ENCODE peak calls at places on chromosomes 1 and 21, in four cellular contexts. L is brain microvascular endothelial cell, Z is mesothelial cell of epicardium, W is GM12865. J is an unnamed sample.

GRCh38 chr1:55081905-55082296 is 42.6 kb downstream of the PCSK9 start:
- DNase-seq in L (no peak), Z (no peak), W (no peak), J (no peak)

GRCh38 chr1:28259935-28260802 is 851 bp downstream of the SESN2 start:
- DNase-seq in L (peak), Z (peak), W (peak), J (peak)

GRCh38 chr1:214123061-214123784 is 135.4 kb downstream of the PROX1 start:
- DNase-seq in L (peak), Z (no peak), W (peak), J (peak)

GRCh38 chr1:31227891-31228290 is 11.8 kb downstream of the NKAIN1 start:
- DNase-seq in L (no peak), Z (no peak), W (no peak), J (no peak)

GRCh38 chr1:65250826-65251225 is 58.5 kb upstream of the DNAJC6 start:
- DNase-seq in L (no peak), Z (no peak), W (no peak), J (no peak)

GRCh38 chr1:221456918-221457317 is 285.0 kb downstream of the DUSP10 start:
- DNase-seq in L (no peak), Z (no peak), W (no peak), J (no peak)

GRCh38 chr1:11412166-11412565 is 66.8 kb upstream of the DISP3 start:
- DNase-seq in L (no peak), Z (no peak), W (no peak), J (no peak)

GRCh38 chr1:11151854-11152612 is 37.1 kb upstream of the ANGPTL7 start:
- DNase-seq in L (no peak), Z (no peak), W (no peak), J (peak)

GRCh38 chr1:162954824-162955223 is 93.8 kb upstream of the CCDC190 start:
- DNase-seq in L (no peak), Z (no peak), W (no peak), J (peak)

GRCh38 chr1:175976865-175977642 is 230.0 kb downstream of the COP1 start:
- DNase-seq in L (no peak), Z (no peak), W (no peak), J (no peak)

GRCh38 chr1:31904339-31905092 is 33.7 kb downstream of the PTP4A2 start:
- DNase-seq in L (no peak), Z (no peak), W (no peak), J (no peak)

GRCh38 chr1:5368211-5368610 is 624.0 kb downstream of the NPHP4 start:
- DNase-seq in L (no peak), Z (no peak), W (no peak), J (no peak)

GRCh38 chr1:234503193-234504050 is 24.4 kb upstream of the TARBP1 start:
- DNase-seq in L (no peak), Z (no peak), W (no peak), J (no peak)

GRCh38 chr1:25888426-25888987 is 13.0 kb upstream of the PAQR7 start:
- DNase-seq in L (no peak), Z (no peak), W (no peak), J (no peak)

GRCh38 chr1:52482326-52483004 is 70.4 kb downstream of the TUT4 start:
- DNase-seq in L (no peak), Z (no peak), W (no peak), J (no peak)

GRCh38 chr1:89910780-89911179 is 84.1 kb upstream of the ZNF326 start:
- DNase-seq in L (peak), Z (no peak), W (no peak), J (peak)

GRCh38 chr1:58249729-58250586 is 296.6 kb downstream of the OMA1 start:
- DNase-seq in L (peak), Z (no peak), W (peak), J (peak)

GRCh38 chr21:14096172-14096571 is 114.6 kb downstream of the LIPI start:
- DNase-seq in L (no peak), Z (no peak), W (no peak), J (no peak)

GRCh38 chr1:100164226-100164625 is 13.8 kb downstream of the LRRC39 start:
- DNase-seq in L (peak), Z (no peak), W (no peak), J (no peak)

GRCh38 chr1:99808391-99809115 is 41.6 kb upstream of the AGL start:
- DNase-seq in L (peak), Z (no peak), W (peak), J (peak)

GRCh38 chr21:36113647-36114428 is 21.0 kb upstream of the CBR3 start:
- DNase-seq in L (no peak), Z (no peak), W (peak), J (no peak)

GRCh38 chr1:8011923-8012858 is 13.9 kb downstream of the ERRFI1 start:
- DNase-seq in L (no peak), Z (no peak), W (no peak), J (no peak)

GRCh38 chr1:19003371-19004290 is 47.2 kb upstream of the IFFO2 start:
- DNase-seq in L (peak), Z (no peak), W (no peak), J (peak)

GRCh38 chr1:180278791-180279432 is 48.8 kb downstream of the LHX4 start:
- DNase-seq in L (no peak), Z (no peak), W (no peak), J (no peak)

GRCh38 chr1:200979574-200980451 is 43.7 kb downstream of the KIF21B start:
- DNase-seq in L (peak), Z (no peak), W (peak), J (no peak)

GRCh38 chr21:33886316-33886715 is 29.3 kb downstream of the ATP5PO start:
- DNase-seq in L (no peak), Z (no peak), W (no peak), J (no peak)

GRCh38 chr1:206581571-206581981 is 30.7 kb downstream of the EIF2D start:
- DNase-seq in L (no peak), Z (no peak), W (peak), J (no peak)

DNA sequence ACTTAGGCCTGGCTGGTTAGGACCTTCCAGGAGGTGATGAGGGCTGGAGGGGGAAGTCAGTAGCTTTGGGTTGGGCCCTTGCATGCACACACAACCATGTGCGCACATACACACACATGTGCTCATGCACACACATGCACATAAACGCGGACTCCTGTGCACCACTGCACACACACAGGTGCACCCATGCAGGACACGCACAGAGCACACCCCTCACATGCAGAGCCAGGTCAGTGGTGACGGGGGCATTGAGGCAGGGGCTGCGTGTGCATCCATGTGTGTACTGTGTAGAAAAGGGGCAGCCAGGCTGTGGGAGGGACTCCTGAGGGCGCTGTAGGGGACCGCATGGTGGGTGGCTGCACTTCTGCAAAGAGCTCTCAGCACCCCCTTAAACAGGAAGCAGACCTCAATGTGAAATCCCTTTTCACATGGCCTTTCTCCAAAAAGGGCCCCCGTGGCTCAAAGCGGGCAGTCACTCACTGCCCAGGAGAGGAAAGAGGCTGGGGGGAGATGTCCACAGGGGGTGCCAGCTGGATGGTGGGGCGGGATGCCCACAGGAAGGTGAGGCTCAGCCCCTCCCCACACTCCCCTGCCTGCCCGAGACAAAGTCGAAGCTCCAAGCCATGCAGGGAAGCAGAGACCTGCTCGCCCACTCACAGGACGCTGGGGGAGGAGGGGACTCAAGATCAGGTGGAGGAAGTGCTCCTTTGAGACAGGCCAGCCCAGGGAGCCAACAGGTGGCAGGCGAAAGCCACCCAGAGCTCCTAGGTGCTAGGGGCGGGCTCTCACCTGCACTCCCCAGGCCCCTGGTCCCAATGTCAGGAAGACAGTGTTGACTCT is 95.2 kb downstream of the ITPKB start:
- DNase-seq in L (no peak), Z (no peak), W (peak), J (no peak)
- TF ChIP-seq CTCF in L (no peak), Z (no peak), W (no peak), J (no peak)

DNA sequence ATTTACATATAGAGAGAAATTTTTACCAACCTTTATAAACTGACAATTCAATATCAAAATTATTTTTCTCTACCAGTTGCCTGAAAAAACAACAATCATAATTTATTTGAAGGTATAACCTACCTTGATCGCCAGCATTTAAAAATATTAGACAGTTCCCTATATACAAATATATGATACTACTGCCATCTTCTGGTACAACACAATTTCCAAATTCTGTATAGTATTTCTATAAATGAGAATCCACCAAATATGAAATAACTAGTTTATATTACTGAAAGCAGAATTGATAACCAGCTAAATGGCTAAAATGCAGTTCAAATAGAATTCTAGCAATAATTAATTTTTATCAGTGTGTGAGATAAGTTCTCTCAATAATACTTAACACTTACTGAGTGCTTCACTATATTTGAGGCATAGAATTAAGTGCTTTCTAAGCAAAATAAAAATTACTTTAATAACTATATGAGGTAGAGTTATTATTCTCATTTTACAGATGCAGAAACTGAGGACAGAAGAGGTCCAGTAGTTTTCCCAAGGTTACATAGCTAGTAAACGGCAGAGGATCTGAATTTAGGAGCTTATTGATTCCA is 75.6 kb downstream of the PIGK start:
- DNase-seq in L (no peak), Z (no peak), W (no peak), J (peak)
- TF ChIP-seq CTCF in L (no peak), Z (peak), W (no peak), J (peak)

DNA sequence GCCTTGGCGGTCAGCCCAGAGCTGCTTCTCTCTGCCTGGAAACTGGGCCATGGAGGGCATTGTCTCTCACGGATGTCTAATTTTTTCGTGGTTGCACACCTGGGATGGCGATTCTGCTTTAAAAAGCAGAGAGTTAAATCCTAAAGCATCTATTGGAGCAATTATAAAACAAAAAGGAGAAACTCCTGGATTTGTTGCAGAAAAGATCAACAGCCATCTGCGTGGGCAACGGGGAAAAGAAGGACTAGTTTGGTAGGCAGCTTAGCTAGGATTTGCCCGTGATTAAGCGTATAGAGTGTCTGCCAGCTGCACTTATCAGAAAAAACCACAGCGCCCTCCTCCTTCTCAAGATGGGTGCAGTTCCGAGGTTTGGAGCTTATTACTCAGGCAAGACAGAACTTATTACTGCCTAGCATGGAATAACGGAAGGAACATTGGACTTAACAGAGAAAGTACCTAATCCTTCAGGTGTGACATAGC is 524 bp upstream of the SLC25A24 start:
- DNase-seq in L (peak), Z (no peak), W (peak), J (peak)
- TF ChIP-seq CTCF in L (peak), Z (no peak), W (peak), J (peak)

GRCh38 chr1:2990376-2991115 is 30.7 kb upstream of the ACTRT2 start:
- DNase-seq in L (no peak), Z (peak), W (no peak), J (no peak)
- TF ChIP-seq CTCF in L (no peak), Z (no peak), W (no peak), J (no peak)

GRCh38 chr1:212917134-212917485 is 33.2 kb upstream of the VASH2 start:
- DNase-seq in L (no peak), Z (no peak), W (no peak), J (no peak)

GRCh38 chr1:212917858-212918257 is 32.5 kb upstream of the VASH2 start:
- DNase-seq in L (no peak), Z (no peak), W (no peak), J (no peak)

GRCh38 chr1:212914789-212915188 is 35.6 kb upstream of the VASH2 start:
- DNase-seq in L (no peak), Z (no peak), W (no peak), J (no peak)

GRCh38 chr1:212916395-212917133 is 33.8 kb upstream of the VASH2 start:
- DNase-seq in L (no peak), Z (no peak), W (no peak), J (no peak)

DNA sequence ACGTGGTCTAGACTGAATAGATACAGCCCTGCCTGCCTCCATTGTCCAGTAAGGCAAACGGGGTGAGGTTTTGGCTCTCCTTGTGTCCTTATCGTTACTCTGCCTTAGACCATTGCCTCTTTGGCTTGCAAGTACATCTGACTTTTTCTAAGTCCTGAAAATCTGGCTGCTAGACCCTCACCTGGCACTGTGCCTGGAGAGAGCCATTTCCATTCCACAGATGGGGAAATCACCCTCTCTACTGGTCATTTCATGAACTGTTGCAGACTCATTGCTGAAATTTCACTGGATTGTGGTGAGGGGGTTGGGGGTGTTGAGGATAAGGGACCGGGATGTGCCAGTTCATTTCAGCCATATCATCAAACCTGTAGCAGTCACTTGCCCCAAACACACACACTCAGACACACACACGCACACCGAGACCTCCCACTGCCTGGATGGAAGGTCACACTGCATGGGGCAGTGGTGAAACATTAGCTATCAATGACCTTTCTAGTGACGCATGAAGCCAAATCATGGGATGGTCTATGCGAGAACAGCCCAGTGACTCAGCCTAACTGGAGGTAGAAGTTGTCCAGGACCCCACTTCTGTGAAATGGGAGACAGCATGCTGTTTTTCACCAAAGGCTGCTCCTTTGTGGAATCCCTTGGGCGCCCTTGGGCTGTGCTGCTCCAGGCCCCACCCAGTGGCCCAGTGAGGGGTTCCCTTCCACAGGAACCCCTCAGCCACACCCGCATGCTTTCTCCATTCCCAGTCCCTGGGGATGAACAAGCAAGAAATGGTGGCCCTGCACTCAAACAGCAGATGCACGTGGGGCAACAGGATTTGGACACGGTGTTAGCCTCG is 34.9 kb upstream of the VASH2 start:
- DNase-seq in L (peak), Z (peak), W (no peak), J (peak)
- TF ChIP-seq CTCF in L (peak), Z (no peak), W (no peak), J (peak)

GRCh38 chr1:44609768-44610526 is 64.3 kb downstream of the TMEM53 start:
- DNase-seq in L (no peak), Z (no peak), W (no peak), J (no peak)
- TF ChIP-seq CTCF in L (no peak), Z (no peak), W (no peak), J (no peak)

GRCh38 chr1:35557611-35558373 is at the start of gene NCDN:
- DNase-seq in L (peak), Z (peak), W (peak), J (peak)
- TF ChIP-seq CTCF in L (no peak), Z (no peak), W (no peak), J (no peak)

GRCh38 chr1:88509369-88509768 is 174.7 kb upstream of the PKN2 start:
- DNase-seq in L (no peak), Z (no peak), W (no peak), J (peak)
- TF ChIP-seq CTCF in L (no peak), Z (no peak), W (no peak), J (no peak)

J was measured in cardiac muscle cell.